ENCODE peak calls at places on chromosomes 11 and 22, in six cellular contexts. L is tibial nerve, A is Peyer's patch, Z is fibroblast of lung, T is stomach, C is GM23248. Q is an unnamed sample.

GRCh38 chr11:133922078-133922870 is 34.5 kb downstream of the IGSF9B start:
- DNase-seq in A (no peak), T (no peak), L (no peak), Z (no peak), C (no peak), Q (no peak)

GRCh38 chr11:118939948-118940598 is 14.3 kb upstream of the BCL9L start:
- DNase-seq in C (peak; percentile 16), T (no peak), Z (peak; percentile 23), L (no peak), A (no peak), Q (no peak)

GRCh38 chr11:65215441-65216076 is 33.8 kb downstream of the CAPN1 start:
- DNase-seq in C (peak; percentile 37), T (peak; percentile 16), A (no peak), Z (no peak), L (no peak), Q (no peak)

GRCh38 chr11:128451651-128452470 is 135.5 kb downstream of the ETS1 start:
- DNase-seq in L (peak; percentile 47), T (peak; percentile 45), A (peak; percentile 59), Z (peak; percentile 81), C (no peak), Q (no peak)

GRCh38 chr22:37162221-37163095 is 12.7 kb upstream of the IL2RB start:
- DNase-seq in Z (no peak), C (no peak), A (no peak), T (no peak), L (no peak), Q (no peak)

GRCh38 chr22:30040499-30041055 is 39.7 kb upstream of the HORMAD2 start:
- DNase-seq in C (no peak), L (no peak), Z (no peak), T (no peak), A (no peak), Q (no peak)

GRCh38 chr22:48084041-48084748 is 1321.7 kb downstream of the TBC1D22A start:
- DNase-seq in T (no peak), L (no peak), Z (no peak), A (no peak), C (no peak), Q (no peak)

GRCh38 chr22:46026907-46027218 is 49.9 kb upstream of the WNT7B start:
- DNase-seq in L (no peak), T (no peak), Z (no peak), C (peak; percentile 43), A (no peak), Q (no peak)

GRCh38 chr11:22752908-22753310 is 76.7 kb downstream of the SVIP start:
- DNase-seq in T (no peak), L (no peak), A (no peak), C (no peak), Z (no peak), Q (no peak)

GRCh38 chr11:80841716-80842115 is 1400.9 kb upstream of the TENM4 start:
- DNase-seq in A (no peak), Z (peak; percentile 8), T (no peak), C (peak; percentile 18), L (no peak), Q (no peak)

GRCh38 chr11:134181707-134182106 is 42.1 kb downstream of the NCAPD3 start:
- DNase-seq in L (no peak), C (peak; percentile 79), A (no peak), T (no peak), Z (peak; percentile 56), Q (no peak)

GRCh38 chr22:43860126-43860525 is 2.2 kb downstream of the SULT4A1 start:
- DNase-seq in C (no peak), L (no peak), T (no peak), A (peak; percentile 26), Z (no peak), Q (peak; percentile 5)

GRCh38 chr11:75533843-75534242 is 8.1 kb upstream of the GDPD5 start:
- DNase-seq in Z (no peak), L (no peak), C (no peak), T (no peak), A (no peak), Q (no peak)

GRCh38 chr22:23014250-23014649 is 56.1 kb upstream of the GNAZ start:
- DNase-seq in L (no peak), T (no peak), A (no peak), C (no peak), Z (no peak), Q (no peak)

GRCh38 chr11:26442131-26442530 is 110.2 kb downstream of the ANO3 start:
- DNase-seq in T (no peak), Z (peak; percentile 54), C (peak; percentile 90), A (no peak), L (no peak), Q (no peak)

GRCh38 chr11:88507771-88508557 is 170.4 kb upstream of the CTSC start:
- DNase-seq in T (no peak), L (no peak), A (no peak), Z (no peak), C (no peak), Q (no peak)

GRCh38 chr11:57514538-57515331 is 767 bp downstream of the SLC43A1 start:
- DNase-seq in L (peak; percentile 43), A (peak; percentile 72), C (peak; percentile 74), Z (peak; percentile 29), T (peak; percentile 69), Q (peak; percentile 42)

DNA sequence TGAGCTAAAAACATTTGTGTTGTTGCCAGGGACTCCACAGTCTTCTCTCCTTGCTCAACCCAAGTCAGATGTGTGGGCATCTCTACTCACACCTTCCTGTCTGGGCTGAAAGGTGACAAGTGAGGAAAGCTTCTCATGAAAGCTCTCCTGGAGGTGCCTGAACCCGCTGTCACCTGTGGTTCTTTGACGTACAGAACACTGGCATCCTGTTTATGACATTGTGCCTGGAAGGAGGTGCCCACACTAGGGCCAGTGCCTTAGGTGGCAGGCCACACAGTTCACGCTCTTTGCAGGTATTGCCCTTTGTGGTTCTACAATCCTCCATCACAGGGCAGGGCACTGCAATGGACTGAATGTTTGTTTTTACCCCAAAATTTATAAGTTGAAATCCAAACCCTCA is 108.5 kb downstream of the CD44 start:
- DNase-seq in Z (no peak), T (peak; percentile 36), L (no peak), C (no peak), A (no peak), Q (no peak)
- H3K27ac ChIP-seq in Z (no peak overlapping the region), T (peak overlapping the region; percentile 80), L (no peak overlapping the region), C (peak overlapping the region; percentile 77), A (peak overlapping the region; percentile 29), Q (no peak overlapping the region)

DNA sequence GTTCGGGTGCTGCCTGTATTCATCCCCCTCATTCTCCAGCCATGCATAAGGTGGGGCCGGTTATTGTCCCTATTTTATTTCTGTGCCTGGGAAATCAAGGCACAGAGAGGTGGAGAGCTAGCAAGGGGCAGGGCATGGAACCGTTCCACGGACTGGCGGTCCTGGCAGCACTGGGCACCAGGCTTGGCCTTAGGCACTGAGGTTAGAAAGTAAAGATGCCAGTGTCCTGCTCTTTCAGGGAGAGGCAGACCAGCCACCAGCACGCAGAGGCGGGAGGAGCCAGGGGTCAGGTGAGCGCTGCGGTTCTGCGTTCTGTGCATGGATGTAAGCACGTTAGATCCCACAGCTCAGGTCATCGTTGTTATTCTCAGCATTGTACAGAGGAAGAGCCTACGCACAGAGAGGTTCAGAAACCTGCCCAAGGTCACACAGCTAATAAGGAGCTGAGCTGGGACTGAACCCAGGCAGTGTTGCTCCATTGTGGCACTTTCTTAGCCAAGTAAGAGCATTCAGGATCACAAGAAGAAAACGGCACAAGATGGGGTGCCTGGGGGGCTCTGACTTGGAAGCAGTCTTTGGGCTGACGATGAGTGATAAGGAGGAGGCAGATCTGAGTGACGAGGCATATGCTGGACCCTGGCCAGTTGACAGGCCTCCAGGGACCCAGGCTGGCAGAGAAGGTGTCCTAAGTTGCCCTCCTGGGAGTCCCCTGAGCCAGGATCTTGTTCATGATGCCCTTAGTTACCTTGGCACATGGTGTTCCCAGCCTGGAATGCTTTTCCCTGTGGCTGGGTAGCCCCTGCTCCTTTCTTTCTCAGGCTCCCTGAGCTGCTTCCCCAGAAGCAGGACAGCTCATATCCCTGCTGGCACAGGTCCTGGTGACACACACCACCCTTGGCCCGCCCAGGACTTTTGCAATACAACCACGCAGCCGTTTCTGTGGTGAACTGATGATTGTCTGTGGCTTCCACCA is 41.1 kb downstream of the OSBPL5 start:
- DNase-seq in T (peak; percentile 67), Z (peak; percentile 95), L (peak; percentile 93), C (peak; percentile 99), A (peak; percentile 68), Q (peak; percentile 90)
- H3K27ac ChIP-seq in T (peak overlapping the region; percentile 76), Z (peak overlapping the region; percentile 70), L (peak overlapping the region; percentile 63), C (peak overlapping the region; percentile 78), A (peak overlapping the region; percentile 59), Q (peak overlapping the region; percentile 81)

GRCh38 chr11:20110908-20111669 is 49.2 kb downstream of the DBX1 start:
- DNase-seq in L (no peak), Z (peak; percentile 98), T (peak; percentile 58), C (peak; percentile 71), A (no peak), Q (no peak)

GRCh38 chr11:20114588-20114987 is 45.7 kb downstream of the DBX1 start:
- DNase-seq in T (no peak), L (no peak), C (peak; percentile 78), Z (peak; percentile 79), A (no peak), Q (no peak)

GRCh38 chr11:20111871-20112270 is 48.4 kb downstream of the DBX1 start:
- DNase-seq in T (no peak), Z (no peak), L (no peak), A (no peak), C (peak; percentile 59), Q (no peak)

GRCh38 chr11:20113147-20113435 is 47.2 kb downstream of the DBX1 start:
- DNase-seq in Z (peak; percentile 69), T (no peak), C (no peak), A (no peak), L (no peak), Q (no peak)

DNA sequence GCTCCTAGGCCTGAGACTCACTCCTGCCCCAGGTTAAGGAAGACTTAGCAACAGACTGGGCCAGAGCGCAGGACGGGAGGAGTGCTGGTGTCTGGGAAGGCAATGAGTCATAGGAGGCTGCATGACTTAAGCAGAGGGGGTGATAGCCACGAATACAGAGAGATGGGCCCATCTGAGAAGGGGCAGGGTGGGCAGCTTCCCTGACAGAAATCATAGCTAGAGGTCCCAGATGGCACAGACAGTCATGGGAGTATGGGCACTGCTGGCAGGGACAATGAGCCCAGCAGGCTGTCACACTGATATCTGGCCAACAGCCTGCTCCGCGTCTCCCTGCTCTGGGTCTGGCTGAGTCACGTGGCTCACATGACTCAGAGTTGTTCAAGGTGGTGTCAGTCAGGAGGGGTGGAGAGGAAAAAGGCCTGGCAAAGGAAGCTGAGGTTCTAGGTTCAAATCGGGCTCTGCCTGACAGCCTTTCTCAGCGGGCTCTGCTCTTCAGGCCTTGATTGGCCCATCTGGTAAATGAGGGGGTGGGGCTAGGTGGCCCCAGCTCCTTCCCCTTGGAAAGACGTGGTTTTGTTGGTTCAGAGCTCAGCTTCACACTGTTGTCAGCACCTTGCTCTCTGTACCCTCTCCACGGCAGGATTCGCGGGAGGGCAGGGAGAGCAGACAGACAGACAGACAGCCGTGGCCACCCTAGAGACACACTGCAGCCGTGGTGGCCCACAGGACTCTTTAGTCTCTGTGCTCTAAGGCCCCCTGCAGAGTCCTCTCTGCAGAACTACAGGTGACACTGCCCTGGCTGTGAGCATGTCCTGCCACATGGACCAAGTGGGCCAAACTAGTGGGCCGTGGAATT is 47.8 kb downstream of the DBX1 start:
- DNase-seq in L (peak; percentile 38), C (peak; percentile 98), T (peak; percentile 79), A (peak; percentile 87), Z (peak; percentile 99), Q (peak; percentile 65)
- H3K27ac ChIP-seq in L (no peak overlapping the region), C (peak overlapping the region; percentile 96), T (peak overlapping the region; percentile 84), A (peak overlapping the region; percentile 78), Z (peak overlapping the region; percentile 88), Q (peak overlapping the region; percentile 38)

DNA sequence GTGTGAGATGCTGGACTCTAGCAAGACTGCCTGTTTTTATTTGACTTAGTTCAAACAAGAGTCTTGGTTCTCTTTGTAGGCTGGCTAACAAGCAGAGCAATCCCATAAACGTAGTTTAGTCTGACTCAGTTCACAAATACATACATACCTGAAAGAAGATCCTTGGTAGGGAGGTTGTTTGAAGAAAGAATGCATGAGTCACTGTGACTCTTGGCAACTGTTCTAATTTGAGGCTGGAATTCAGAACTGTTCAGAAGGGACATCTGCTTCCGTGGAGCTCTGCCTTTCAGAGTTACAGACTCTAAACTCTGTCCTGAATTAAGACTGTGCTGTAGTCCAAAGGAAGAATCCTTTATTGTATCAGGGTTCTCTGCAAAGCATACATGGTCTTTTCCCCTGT is 32.2 kb downstream of the C2CD3 start:
- DNase-seq in C (peak; percentile 87), T (no peak), A (no peak), L (peak; percentile 13), Z (peak; percentile 99), Q (peak; percentile 50)
- H3K27ac ChIP-seq in C (peak overlapping the region; percentile 56), T (peak overlapping the region; percentile 67), A (no peak overlapping the region), L (no peak overlapping the region), Z (no peak overlapping the region), Q (peak overlapping the region; percentile 85)

Q was measured in gastrocnemius medialis.